ENCODE peak calls at places on chromosome 1, in nine cellular contexts. I is hepatocyte, A is endothelial cell of umbilical vein, F is body of pancreas, V is brain microvascular endothelial cell, G is right lobe of liver, U is Karpas-422, Y is spleen, R is endodermal cell. Z is an unnamed sample. For H3K36me3 and H3K27me3, the result is how much of the 10 kb centered on the place peaks cover.

GRCh38 chr1:26191739-26192138 is 1.3 kb downstream of the CATSPER4 start:
- DNase-seq in G (no peak), R (no peak), A (no peak), F (no peak), V (no peak), Y (no peak), I (no peak), U (no peak), Z (no peak)

GRCh38 chr1:168913711-168914463 is 184.9 kb upstream of the DPT start:
- DNase-seq in A (no peak), Y (no peak), G (no peak), V (no peak), R (no peak), I (no peak), U (no peak), F (no peak), Z (no peak)

GRCh38 chr1:22453181-22453580 is 1.5 kb downstream of the ZBTB40 start:
- DNase-seq in G (no peak), A (no peak), U (no peak), F (no peak), R (no peak), I (no peak), Y (no peak), V (no peak), Z (no peak)

GRCh38 chr1:70140343-70140742 is 65.0 kb downstream of the LRRC40 start:
- DNase-seq in Y (no peak), A (no peak), G (no peak), F (no peak), R (no peak), I (peak), V (peak), U (no peak), Z (peak)

GRCh38 chr1:2446394-2446793 is 29.7 kb upstream of the PLCH2 start:
- DNase-seq in V (peak), Y (no peak), G (no peak), A (no peak), U (no peak), R (no peak), I (no peak), F (no peak), Z (no peak)

GRCh38 chr1:243218059-243218458 is 37.0 kb downstream of the CEP170 start:
- DNase-seq in V (no peak), Y (no peak), I (no peak), R (no peak), F (no peak), G (no peak), A (no peak), U (no peak), Z (peak)

GRCh38 chr1:179938752-179939151 is 15.9 kb upstream of the CEP350 start:
- DNase-seq in A (no peak), I (peak), R (no peak), V (no peak), Y (no peak), U (no peak), F (no peak), G (no peak), Z (no peak)

GRCh38 chr1:217089239-217090014 is 366.2 kb upstream of the ESRRG start:
- DNase-seq in I (peak), R (peak), G (no peak), V (peak), F (no peak), U (no peak), A (no peak), Y (no peak), Z (peak)

GRCh38 chr1:184387069-184387870 is 441 bp downstream of the C1orf21 start:
- DNase-seq in I (peak), Y (peak), V (peak), G (peak), U (no peak), F (peak), A (peak), R (peak), Z (peak)

GRCh38 chr1:119603695-119604094 is 44.4 kb downstream of the ZNF697 start:
- DNase-seq in V (no peak), A (peak), Y (no peak), R (no peak), I (no peak), G (no peak), F (no peak), U (no peak), Z (no peak)

GRCh38 chr1:7705048-7705907 is 65.8 kb upstream of the VAMP3 start:
- DNase-seq in Y (peak), R (peak), U (no peak), A (no peak), F (peak), I (peak), G (no peak), V (no peak), Z (peak)

GRCh38 chr1:4689941-4690635 is 35.7 kb downstream of the AJAP1 start:
- DNase-seq in R (no peak), U (no peak), Y (no peak), F (no peak), I (no peak), A (no peak), V (no peak), G (no peak), Z (peak)

GRCh38 chr1:216045400-216045799 is 377.8 kb downstream of the USH2A start:
- DNase-seq in R (no peak), A (no peak), Y (no peak), F (no peak), G (no peak), I (no peak), V (peak), U (no peak), Z (no peak)

GRCh38 chr1:87120779-87121178 is 206.3 kb downstream of the HS2ST1 start:
- DNase-seq in V (no peak), A (no peak), R (peak), U (peak), F (no peak), I (no peak), Y (no peak), G (no peak), Z (no peak)

GRCh38 chr1:228852511-228853088 is 117.3 kb downstream of the RHOU start:
- DNase-seq in U (no peak), R (no peak), V (no peak), G (no peak), A (no peak), F (no peak), Y (no peak), I (no peak), Z (no peak)

GRCh38 chr1:21299780-21300395 is 9.6 kb upstream of the ECE1 start:
- DNase-seq in I (no peak), G (no peak), U (no peak), Y (no peak), V (no peak), F (no peak), R (no peak), A (no peak), Z (no peak)

GRCh38 chr1:162372159-162373071 is 4.2 kb downstream of the SPATA46 start:
- DNase-seq in I (no peak), V (no peak), U (no peak), G (peak), Y (no peak), F (no peak), R (no peak), A (no peak), Z (no peak)

GRCh38 chr1:23574265-23574754 is 15.0 kb upstream of the ID3 start:
- DNase-seq in F (no peak), R (no peak), G (no peak), I (no peak), V (no peak), A (no peak), Y (peak), U (peak), Z (no peak)

GRCh38 chr1:95754412-95754811 is 520.4 kb downstream of the RWDD3 start:
- DNase-seq in I (no peak), U (no peak), R (no peak), A (no peak), V (no peak), Y (peak), G (no peak), F (no peak), Z (no peak)

GRCh38 chr1:219420913-219421312 is 192.0 kb downstream of the ZC3H11B start:
- DNase-seq in R (no peak), Y (no peak), V (no peak), G (no peak), F (no peak), A (no peak), I (no peak), U (no peak), Z (no peak)

GRCh38 chr1:165481820-165482532 is 37.0 kb upstream of the RXRG start:
- DNase-seq in V (peak), U (no peak), F (no peak), A (peak), R (no peak), I (peak), G (no peak), Y (no peak), Z (peak)

GRCh38 chr1:65431111-65431705 is 10.7 kb downstream of the LEPR start:
- DNase-seq in R (no peak), U (peak), Y (no peak), V (peak), F (no peak), G (no peak), A (peak), I (peak), Z (no peak)
- H3K36me3 ChIP-seq in R (half or more), U (under half), Y (under half), V (under half), F (under half), G (under half), A (under half), I (under half), Z (half or more)

DNA sequence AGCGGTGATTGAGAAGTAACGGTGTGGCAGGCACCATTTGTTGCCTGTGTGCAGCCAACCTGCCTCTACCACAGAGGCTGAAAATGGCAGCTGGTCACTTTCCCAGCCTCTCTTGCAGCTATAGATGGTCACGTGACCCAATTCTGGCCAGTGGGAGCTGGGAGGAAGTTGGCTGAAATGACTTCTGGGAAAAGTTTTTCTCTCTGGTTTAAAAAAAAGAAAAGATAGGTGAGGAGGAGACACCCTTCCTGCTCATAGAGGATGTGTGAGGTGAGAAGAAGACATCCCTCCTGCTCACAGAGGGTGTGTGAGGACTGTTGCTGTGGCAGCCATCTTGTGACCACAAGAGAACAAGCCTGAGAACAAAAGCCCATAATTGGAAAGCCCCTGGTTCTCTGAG is 122.8 kb downstream of the SYF2 start:
- DNase-seq in Y (no peak), U (no peak), V (no peak), G (no peak), R (no peak), A (no peak), I (no peak), F (no peak), Z (no peak)
- H3K27me3 ChIP-seq in Y (under half), U (under half), V (under half), G (under half), R (under half), A (under half), I (under half), F (under half), Z (under half)

GRCh38 chr1:19133360-19133759 is 76.7 kb downstream of the UBR4 start:
- DNase-seq in U (no peak), G (no peak), Y (no peak), F (no peak), I (no peak), A (no peak), V (no peak), R (no peak), Z (no peak)
- H3K36me3 ChIP-seq in U (half or more), G (under half), Y (half or more), F (under half), I (under half), A (under half), V (half or more), R (half or more), Z (under half)

GRCh38 chr1:155079210-155079486 is 511 bp downstream of the EFNA3 start:
- DNase-seq in Y (no peak), G (no peak), V (no peak), U (no peak), F (no peak), R (no peak), I (no peak), A (no peak), Z (no peak)

GRCh38 chr1:155079487-155080249 is 1.0 kb downstream of the EFNA3 start:
- DNase-seq in R (peak), A (no peak), F (no peak), V (no peak), I (peak), U (no peak), Y (peak), G (peak), Z (peak)

GRCh38 chr1:155077758-155078495 is 710 bp upstream of the EFNA3 start:
- DNase-seq in A (no peak), U (no peak), G (no peak), V (no peak), R (peak), F (no peak), Y (peak), I (peak), Z (no peak)

GRCh38 chr1:155077346-155077745 is 1.3 kb upstream of the EFNA3 start:
- DNase-seq in Y (peak), A (no peak), U (no peak), G (no peak), V (no peak), R (peak), F (no peak), I (peak), Z (no peak)

GRCh38 chr1:155078496-155079209 is at the start of gene EFNA3:
- DNase-seq in R (peak), V (no peak), Y (peak), F (peak), A (peak), U (peak), G (peak), I (peak), Z (peak)
- H3K27me3 ChIP-seq in R (half or more), V (under half), Y (under half), F (under half), A (under half), U (under half), G (under half), I (under half), Z (under half)

DNA sequence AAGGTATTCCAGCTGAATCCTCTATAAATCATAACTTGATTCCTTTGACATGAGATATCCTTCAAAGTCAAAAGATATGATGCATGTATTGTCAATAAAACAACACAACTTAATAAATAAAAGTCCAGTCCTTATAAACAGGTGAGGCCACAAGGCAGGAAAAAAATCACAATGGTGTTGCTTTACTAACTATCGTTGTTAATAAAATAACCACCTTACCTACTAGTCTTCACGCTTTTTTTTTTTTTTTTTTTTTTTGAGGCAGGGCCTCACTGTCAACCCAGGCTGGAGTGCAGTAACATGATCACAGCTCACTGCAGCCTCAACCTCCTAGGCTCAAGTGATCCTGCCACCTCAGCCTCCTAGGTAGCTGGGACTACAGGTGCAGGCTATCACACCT is at the start of gene TMEM81:
- DNase-seq in R (no peak), V (no peak), U (peak), Y (no peak), G (no peak), F (no peak), A (no peak), I (no peak), Z (no peak)
- H3K36me3 ChIP-seq in R (half or more), V (under half), U (under half), Y (under half), G (under half), F (under half), A (under half), I (under half), Z (half or more)

GRCh38 chr1:60672435-60672834 is 409.9 kb upstream of the NFIA start:
- DNase-seq in V (no peak), G (no peak), I (no peak), F (no peak), U (no peak), R (no peak), A (no peak), Y (no peak), Z (no peak)
- H3K27me3 ChIP-seq in V (under half), G (under half), I (under half), F (under half), U (under half), R (under half), A (under half), Y (under half), Z (under half)

DNA sequence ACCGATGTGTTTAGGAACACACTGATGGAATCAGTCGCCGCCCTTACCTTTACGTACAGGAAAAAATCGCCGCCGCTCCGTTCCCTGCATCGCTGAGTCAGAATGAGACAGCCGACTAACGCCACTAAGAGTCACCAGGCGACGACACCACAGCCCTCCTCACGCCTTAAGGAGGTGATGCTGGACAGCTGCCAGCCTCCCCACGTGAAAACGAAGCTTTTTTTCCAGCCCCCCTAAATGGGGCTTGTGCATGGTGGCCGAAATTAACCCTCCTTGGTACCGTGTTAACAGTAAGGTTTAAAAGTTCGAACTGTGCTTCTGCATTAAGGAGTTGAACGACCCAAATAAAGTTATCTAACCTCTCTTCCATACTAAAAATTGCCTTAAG is 511 bp downstream of the DNTTIP2 start:
- DNase-seq in F (peak), Y (peak), R (no peak), I (peak), U (peak), A (peak), G (peak), V (peak), Z (peak)
- H3K36me3 ChIP-seq in F (under half), Y (under half), R (under half), I (under half), U (under half), A (under half), G (under half), V (under half), Z (under half)

Z was measured in heart left ventricle.